ENCODE peak calls at places on chromosomes 3 and 15, in four cellular contexts. V is K562, J is HepG2, U is GM12878. Q is an unnamed sample.

GRCh38 chr3:30347679-30348216 is 258.7 kb upstream of the TGFBR2 start:
- DNase-seq in V (no peak), J (peak; percentile 87), U (no peak), Q (no peak)

GRCh38 chr3:44996556-44996969 is 20.5 kb downstream of the EXOSC7 start:
- DNase-seq in V (no peak), J (peak; percentile 57), U (no peak), Q (no peak)

GRCh38 chr3:175879417-175879816 is 1020.3 kb downstream of the NAALADL2 start:
- DNase-seq in V (no peak), J (no peak), U (no peak), Q (no peak)

GRCh38 chr15:43093026-43093425 is 12.8 kb downstream of the UBR1 start:
- DNase-seq in V (no peak), J (no peak), U (no peak), Q (no peak)

GRCh38 chr3:40055361-40055760 is 246.0 kb downstream of the MYRIP start:
- DNase-seq in V (no peak), J (no peak), U (no peak), Q (no peak)

GRCh38 chr3:189270248-189270832 is 98.6 kb downstream of the TPRG1 start:
- DNase-seq in V (no peak), J (peak; percentile 47), U (no peak), Q (peak; percentile 33)

GRCh38 chr3:16898595-16899395 is 14.0 kb downstream of the PLCL2 start:
- DNase-seq in V (no peak), J (no peak), U (no peak), Q (no peak)

GRCh38 chr3:159830523-159831151 is 158.0 kb upstream of the IL12A start:
- DNase-seq in V (no peak), J (no peak), U (no peak), Q (no peak)

GRCh38 chr3:195247863-195248189 is 23.1 kb downstream of the XXYLT1 start:
- DNase-seq in V (no peak), J (no peak), U (no peak), Q (no peak)

DNA sequence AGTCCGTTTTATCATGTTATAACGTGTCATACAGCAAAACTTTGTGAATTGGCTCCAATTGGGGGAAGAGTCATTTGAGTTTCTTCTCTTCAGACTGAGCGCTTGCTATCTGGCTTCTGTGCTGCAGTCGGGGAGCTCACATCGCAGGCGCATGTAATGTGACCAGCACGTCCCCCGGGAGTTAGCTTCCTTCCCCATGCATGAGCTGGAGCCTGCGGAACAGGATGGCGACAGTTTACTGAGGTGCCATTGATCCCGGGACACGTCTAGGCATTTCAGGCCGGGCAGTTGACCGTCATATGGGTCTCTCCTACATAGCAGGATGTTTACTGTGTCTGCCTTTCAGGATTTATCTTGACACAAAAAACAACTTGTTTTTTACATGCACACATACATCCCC is 44.8 kb downstream of the CMTM8 start:
- DNase-seq in V (no peak), J (no peak), U (no peak), Q (no peak)
- TF ChIP-seq BHLHE40 in V (no peak), J (no peak), U (no peak), Q (no peak)

GRCh38 chr15:28921925-28922711 is 36.3 kb downstream of the APBA2 start:
- DNase-seq in V (no peak), J (no peak), U (no peak), Q (no peak)
- TF ChIP-seq SP1 in V (no peak), J (no peak), U (no peak), Q (no peak)

GRCh38 chr3:97942801-97943546 is 29.3 kb downstream of the RIOX2 start:
- DNase-seq in V (no peak), J (no peak), U (no peak), Q (no peak)
- TF ChIP-seq BHLHE40 in V (no peak), J (no peak), U (no peak), Q (no peak)

GRCh38 chr3:4350789-4351163 is 47.6 kb downstream of the SETMAR start:
- DNase-seq in V (peak; percentile 73), J (peak; percentile 53), U (peak; percentile 31), Q (peak; percentile 60)

GRCh38 chr3:4355401-4356224 is 52.4 kb downstream of the SETMAR start:
- DNase-seq in V (no peak), J (peak; percentile 24), U (no peak), Q (no peak)

GRCh38 chr3:4356225-4356540 is 53.0 kb downstream of the SETMAR start:
- DNase-seq in V (no peak), J (no peak), U (no peak), Q (no peak)

GRCh38 chr3:4351872-4352271 is 48.7 kb downstream of the SETMAR start:
- DNase-seq in V (no peak), J (no peak), U (no peak), Q (no peak)

GRCh38 chr3:4351164-4351855 is 48.1 kb downstream of the SETMAR start:
- DNase-seq in V (peak; percentile 63), J (no peak), U (no peak), Q (no peak)
- TF ChIP-seq SP1 in V (no peak), J (no peak), U (no peak), Q (no peak)

GRCh38 chr3:33544126-33544525 is 103.9 kb upstream of the UBP1 start:
- DNase-seq in V (no peak), J (no peak), U (no peak), Q (no peak)
- TF ChIP-seq BHLHE40 in V (no peak), J (no peak), U (no peak), Q (no peak)

DNA sequence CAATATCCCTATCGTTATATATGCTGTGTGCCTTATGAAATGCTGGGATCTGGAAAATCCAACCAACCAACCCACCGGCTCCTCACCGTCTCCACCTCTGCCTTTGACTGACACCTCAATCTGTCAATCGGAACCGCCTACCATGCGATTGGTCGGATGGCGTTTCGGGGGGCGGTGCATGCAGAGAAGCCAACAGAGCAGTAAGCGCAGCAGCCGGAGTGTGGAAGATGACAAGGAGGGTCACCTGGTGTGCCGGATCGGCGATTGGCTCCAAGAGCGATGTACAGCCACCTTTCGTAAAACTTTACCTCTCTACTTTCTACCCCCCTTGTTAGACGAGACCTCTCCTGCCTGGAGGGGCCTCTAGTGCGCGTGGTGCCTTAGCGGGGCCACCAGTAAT is 6.3 kb downstream of the CLK3 start:
- DNase-seq in V (peak; percentile 55), J (no peak), U (no peak), Q (no peak)
- TF ChIP-seq SP1 in V (no peak), J (no peak), U (no peak), Q (no peak)

GRCh38 chr15:88161636-88162035 is 94.9 kb downstream of the NTRK3 start:
- DNase-seq in V (no peak), J (no peak), U (no peak), Q (no peak)

DNA sequence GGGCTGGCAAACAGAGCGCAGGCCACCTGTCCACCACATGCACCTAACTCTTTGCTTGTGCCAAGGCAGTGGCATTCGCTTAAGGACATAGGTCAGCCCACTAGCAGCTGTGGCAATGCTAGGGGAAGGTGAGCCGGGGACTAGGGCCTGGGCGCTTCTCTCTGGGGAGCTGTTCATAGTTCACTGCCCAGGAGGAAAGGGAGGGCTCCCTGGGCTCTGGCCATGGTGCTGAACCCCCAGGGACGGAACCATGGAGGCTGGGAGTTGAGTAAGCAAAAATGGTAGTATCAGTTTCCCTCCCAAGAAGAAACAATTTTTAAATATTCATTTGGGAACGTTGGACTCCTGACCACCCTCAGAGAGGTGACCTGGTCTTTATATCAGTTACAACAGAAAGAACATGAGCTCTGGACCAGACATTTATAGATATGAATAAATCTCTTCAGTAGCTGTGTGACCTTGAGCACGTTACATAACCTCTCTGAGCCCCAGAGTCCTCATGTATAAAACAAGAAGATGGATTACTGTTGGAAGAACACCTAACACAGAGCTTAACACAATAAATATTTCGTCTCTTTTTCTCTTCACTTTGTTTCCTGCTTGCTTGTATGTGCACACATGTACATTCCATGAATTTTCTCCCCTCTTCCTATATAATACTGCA is 90.1 kb downstream of the NTRK3 start:
- DNase-seq in V (peak; percentile 15), J (peak; percentile 10), U (no peak), Q (peak; percentile 46)
- TF ChIP-seq BHLHE40 in V (no peak), J (no peak), U (no peak), Q (no peak)

GRCh38 chr15:88256261-88257230 is at the start of gene NTRK3:
- DNase-seq in V (no peak), J (no peak), U (no peak), Q (peak; percentile 31)

GRCh38 chr15:88255109-88255495 is 1.4 kb downstream of the NTRK3 start:
- DNase-seq in V (no peak), J (no peak), U (no peak), Q (no peak)

GRCh38 chr15:88255496-88256171 is 905 bp downstream of the NTRK3 start:
- DNase-seq in V (no peak), J (no peak), U (no peak), Q (peak; percentile 43)

GRCh38 chr15:88257311-88257901 is 867 bp upstream of the NTRK3 start:
- DNase-seq in V (no peak), J (no peak), U (no peak), Q (no peak)

GRCh38 chr15:88258021-88258641 is 1.6 kb upstream of the NTRK3 start:
- DNase-seq in V (peak; percentile 44), J (peak; percentile 8), U (no peak), Q (peak; percentile 33)
- TF ChIP-seq SP1 in V (no peak), J (no peak), U (no peak), Q (no peak)

GRCh38 chr3:59185586-59186381 is 136.0 kb upstream of the CFAP20DC start:
- DNase-seq in V (no peak), J (no peak), U (no peak), Q (no peak)
- TF ChIP-seq BHLHE40 in V (no peak), J (no peak), U (no peak), Q (no peak)

GRCh38 chr3:53865732-53866499 is 16.0 kb downstream of the ACTR8 start:
- DNase-seq in V (no peak), J (no peak), U (no peak), Q (no peak)
- TF ChIP-seq SP1 in V (no peak), J (no peak), U (no peak), Q (no peak)